ENCODE peak calls at places on chromosomes 2 and 18, in six cellular contexts. One of them, this sample, is unnamed.

GRCh38 chr2:162490795-162491470 is 147.0 kb downstream of the GCA start:
- DNase-seq in GM13977: no peak
- DNase-seq in caudate nucleus: no peak
- DNase-seq in osteocyte: no peak
- DNase-seq in AG08396: no peak
- DNase-seq in H7: no peak
- DNase-seq in this sample: no peak

GRCh38 chr2:15840173-15840572 is 100.2 kb upstream of the MYCN start:
- DNase-seq in AG08396: no peak
- DNase-seq in H7: no peak
- DNase-seq in GM13977: no peak
- DNase-seq in caudate nucleus: no peak
- DNase-seq in osteocyte: no peak
- DNase-seq in this sample: peak

GRCh38 chr2:81598437-81598836 is 1293.9 kb upstream of the LRRTM1 start:
- DNase-seq in osteocyte: no peak
- DNase-seq in caudate nucleus: no peak
- DNase-seq in AG08396: no peak
- DNase-seq in GM13977: no peak
- DNase-seq in H7: no peak
- DNase-seq in this sample: no peak

GRCh38 chr2:130828461-130828860 is 8.3 kb upstream of the ARHGEF4 start:
- DNase-seq in AG08396: no peak
- DNase-seq in caudate nucleus: no peak
- DNase-seq in osteocyte: no peak
- DNase-seq in GM13977: no peak
- DNase-seq in H7: no peak
- DNase-seq in this sample: no peak

GRCh38 chr2:70931376-70932000 is 4.2 kb upstream of the ATP6V1B1 start:
- DNase-seq in caudate nucleus: no peak
- DNase-seq in H7: peak
- DNase-seq in AG08396: peak
- DNase-seq in GM13977: no peak
- DNase-seq in osteocyte: peak
- DNase-seq in this sample: peak

GRCh38 chr18:58831610-58832009 is 33.1 kb upstream of the ZNF532 start:
- DNase-seq in H7: no peak
- DNase-seq in osteocyte: no peak
- DNase-seq in AG08396: peak
- DNase-seq in caudate nucleus: no peak
- DNase-seq in GM13977: no peak
- DNase-seq in this sample: no peak

GRCh38 chr18:71443726-71444480 is 1100.2 kb downstream of the CBLN2 start:
- DNase-seq in GM13977: no peak
- DNase-seq in H7: no peak
- DNase-seq in AG08396: no peak
- DNase-seq in caudate nucleus: no peak
- DNase-seq in osteocyte: no peak
- DNase-seq in this sample: no peak

GRCh38 chr2:97761192-97761591 is 47.8 kb downstream of the ZAP70 start:
- DNase-seq in caudate nucleus: no peak
- DNase-seq in GM13977: no peak
- DNase-seq in H7: no peak
- DNase-seq in AG08396: no peak
- DNase-seq in osteocyte: peak
- DNase-seq in this sample: no peak

GRCh38 chr2:206158563-206159345 is 490 bp downstream of the NDUFS1 start:
- DNase-seq in GM13977: peak
- DNase-seq in caudate nucleus: no peak
- DNase-seq in osteocyte: no peak
- DNase-seq in AG08396: peak
- DNase-seq in H7: peak
- DNase-seq in this sample: no peak

GRCh38 chr2:239022437-239023260 is 174.8 kb downstream of the TWIST2 start:
- DNase-seq in caudate nucleus: no peak
- DNase-seq in H7: no peak
- DNase-seq in osteocyte: no peak
- DNase-seq in GM13977: no peak
- DNase-seq in AG08396: no peak
- DNase-seq in this sample: no peak